ENCODE peak calls at places on chromosomes 1 and 21, in four cellular contexts. One of them, this sample, is unnamed. For H3K4me1, the result is how much of the 10 kb centered on the place peaks cover.

GRCh38 chr21:36859744-36860501 is 106.5 kb downstream of the HLCS start:
- DNase-seq in neural progenitor cell: no peak
- DNase-seq in PC-3: peak
- DNase-seq in upper lobe of right lung: peak
- DNase-seq in this sample: peak

GRCh38 chr1:223074427-223074826 is 68.6 kb downstream of the TLR5 start:
- DNase-seq in PC-3: no peak
- DNase-seq in neural progenitor cell: no peak
- DNase-seq in upper lobe of right lung: no peak
- DNase-seq in this sample: no peak

GRCh38 chr1:10814312-10814711 is 17.9 kb upstream of the CASZ1 start:
- DNase-seq in PC-3: no peak
- DNase-seq in neural progenitor cell: no peak
- DNase-seq in upper lobe of right lung: peak
- DNase-seq in this sample: no peak

GRCh38 chr1:212512731-212513559 is 80.2 kb downstream of the NENF start:
- DNase-seq in PC-3: peak
- DNase-seq in neural progenitor cell: no peak
- DNase-seq in upper lobe of right lung: no peak
- DNase-seq in this sample: no peak

GRCh38 chr1:201022824-201023516 is 544 bp downstream of the KIF21B start:
- DNase-seq in PC-3: no peak
- DNase-seq in neural progenitor cell: peak
- DNase-seq in upper lobe of right lung: no peak
- DNase-seq in this sample: peak

GRCh38 chr1:26360051-26360806 is 6.3 kb upstream of the CRYBG2 start:
- DNase-seq in neural progenitor cell: peak
- DNase-seq in PC-3: no peak
- DNase-seq in upper lobe of right lung: no peak
- DNase-seq in this sample: peak

GRCh38 chr1:92936865-92937264 is 24.4 kb downstream of the DIPK1A start:
- DNase-seq in PC-3: no peak
- DNase-seq in upper lobe of right lung: no peak
- DNase-seq in neural progenitor cell: no peak
- DNase-seq in this sample: no peak

GRCh38 chr1:202086579-202087350 is 36.0 kb upstream of the GPR37L1 start:
- DNase-seq in neural progenitor cell: no peak
- DNase-seq in PC-3: peak
- DNase-seq in upper lobe of right lung: no peak
- DNase-seq in this sample: peak

GRCh38 chr1:167454304-167454928 is 63.9 kb downstream of the CD247 start:
- DNase-seq in PC-3: no peak
- DNase-seq in neural progenitor cell: no peak
- DNase-seq in upper lobe of right lung: no peak
- DNase-seq in this sample: no peak

GRCh38 chr1:169526998-169527397 is 41.3 kb upstream of the SLC19A2 start:
- DNase-seq in PC-3: no peak
- DNase-seq in neural progenitor cell: no peak
- DNase-seq in upper lobe of right lung: no peak
- DNase-seq in this sample: no peak

GRCh38 chr1:17661546-17662157 is 93.5 kb upstream of the ACTL8 start:
- DNase-seq in neural progenitor cell: peak
- DNase-seq in PC-3: peak
- DNase-seq in upper lobe of right lung: peak
- DNase-seq in this sample: peak

GRCh38 chr1:44029260-44029910 is 1.9 kb downstream of the SLC6A9 start:
- DNase-seq in neural progenitor cell: no peak
- DNase-seq in upper lobe of right lung: no peak
- DNase-seq in PC-3: no peak
- DNase-seq in this sample: no peak

GRCh38 chr1:43908226-43908625 is 25.4 kb upstream of the ARTN start:
- DNase-seq in PC-3: no peak
- DNase-seq in upper lobe of right lung: no peak
- DNase-seq in neural progenitor cell: no peak
- DNase-seq in this sample: no peak

GRCh38 chr1:111190931-111191451 is 9.5 kb downstream of the DENND2D start:
- DNase-seq in PC-3: no peak
- DNase-seq in upper lobe of right lung: no peak
- DNase-seq in neural progenitor cell: no peak
- DNase-seq in this sample: no peak

GRCh38 chr1:171127481-171127880 is 36.8 kb downstream of the FMO3 start:
- DNase-seq in PC-3: no peak
- DNase-seq in neural progenitor cell: no peak
- DNase-seq in upper lobe of right lung: no peak
- DNase-seq in this sample: no peak

GRCh38 chr1:28822779-28823178 is 10.8 kb downstream of the OPRD1 start:
- DNase-seq in upper lobe of right lung: no peak
- DNase-seq in PC-3: no peak
- DNase-seq in neural progenitor cell: no peak
- DNase-seq in this sample: no peak

GRCh38 chr1:116359060-116359830 is 13.8 kb upstream of the ATP1A1 start:
- DNase-seq in upper lobe of right lung: no peak
- DNase-seq in neural progenitor cell: no peak
- DNase-seq in PC-3: peak
- DNase-seq in this sample: no peak

GRCh38 chr1:26922901-26923300 is 1.4 kb downstream of the NUDC start:
- DNase-seq in neural progenitor cell: no peak
- DNase-seq in upper lobe of right lung: no peak
- DNase-seq in PC-3: peak
- DNase-seq in this sample: no peak

GRCh38 chr1:218408942-218409341 is 63.8 kb downstream of the TGFB2 start:
- DNase-seq in upper lobe of right lung: no peak
- DNase-seq in neural progenitor cell: peak
- DNase-seq in PC-3: no peak
- DNase-seq in this sample: no peak

GRCh38 chr1:178932552-178932906 is 61.7 kb upstream of the ANGPTL1 start:
- DNase-seq in PC-3: no peak
- DNase-seq in neural progenitor cell: no peak
- DNase-seq in upper lobe of right lung: no peak
- DNase-seq in this sample: no peak

GRCh38 chr1:117682372-117682771 is 76.5 kb downstream of the TENT5C start:
- DNase-seq in PC-3: no peak
- DNase-seq in upper lobe of right lung: no peak
- DNase-seq in neural progenitor cell: no peak
- DNase-seq in this sample: peak

GRCh38 chr1:117679299-117679698 is 73.5 kb downstream of the TENT5C start:
- DNase-seq in neural progenitor cell: no peak
- DNase-seq in upper lobe of right lung: no peak
- DNase-seq in PC-3: no peak
- DNase-seq in this sample: no peak

GRCh38 chr1:117680316-117681002 is 74.6 kb downstream of the TENT5C start:
- DNase-seq in PC-3: no peak
- DNase-seq in upper lobe of right lung: no peak
- DNase-seq in neural progenitor cell: no peak
- DNase-seq in this sample: no peak

GRCh38 chr1:117679868-117680267 is 74.0 kb downstream of the TENT5C start:
- DNase-seq in PC-3: no peak
- DNase-seq in upper lobe of right lung: no peak
- DNase-seq in neural progenitor cell: no peak
- DNase-seq in this sample: no peak

GRCh38 chr1:117681093-117681950 is 75.5 kb downstream of the TENT5C start:
- DNase-seq in upper lobe of right lung: no peak
- DNase-seq in neural progenitor cell: no peak
- DNase-seq in PC-3: no peak
- DNase-seq in this sample: no peak
- H3K4me1 ChIP-seq in upper lobe of right lung: under half
- H3K4me1 ChIP-seq in neural progenitor cell: under half
- H3K4me1 ChIP-seq in PC-3: under half
- H3K4me1 ChIP-seq in this sample: under half

GRCh38 chr1:161314201-161314981 is at the start of gene SDHC:
- DNase-seq in neural progenitor cell: peak
- DNase-seq in upper lobe of right lung: peak
- DNase-seq in PC-3: peak
- DNase-seq in this sample: peak

GRCh38 chr1:161309868-161310267 is at the start of gene MPZ:
- DNase-seq in upper lobe of right lung: no peak
- DNase-seq in PC-3: no peak
- DNase-seq in neural progenitor cell: no peak
- DNase-seq in this sample: no peak

GRCh38 chr1:161313554-161314200 is 504 bp upstream of the SDHC start:
- DNase-seq in upper lobe of right lung: no peak
- DNase-seq in neural progenitor cell: no peak
- DNase-seq in PC-3: no peak
- DNase-seq in this sample: no peak

GRCh38 chr1:161307892-161308638 is 1.7 kb downstream of the MPZ start:
- DNase-seq in neural progenitor cell: no peak
- DNase-seq in upper lobe of right lung: no peak
- DNase-seq in PC-3: no peak
- DNase-seq in this sample: no peak

GRCh38 chr1:161311595-161312181 is 1.9 kb upstream of the MPZ start:
- DNase-seq in neural progenitor cell: no peak
- DNase-seq in upper lobe of right lung: no peak
- DNase-seq in PC-3: no peak
- DNase-seq in this sample: no peak
- H3K4me3 ChIP-seq in neural progenitor cell: no peak
- H3K4me3 ChIP-seq in upper lobe of right lung: no peak
- H3K4me3 ChIP-seq in PC-3: no peak
- H3K4me3 ChIP-seq in this sample: no peak

GRCh38 chr1:156493749-156494148 is 6.8 kb downstream of the MEF2D start:
- DNase-seq in upper lobe of right lung: no peak
- DNase-seq in PC-3: no peak
- DNase-seq in neural progenitor cell: no peak
- DNase-seq in this sample: no peak
- H3K27ac ChIP-seq in upper lobe of right lung: no peak
- H3K27ac ChIP-seq in PC-3: no peak
- H3K27ac ChIP-seq in neural progenitor cell: no peak
- H3K27ac ChIP-seq in this sample: peak

GRCh38 chr21:30329203-30329868 is 8.2 kb downstream of the KRTAP27-1 start:
- DNase-seq in upper lobe of right lung: no peak
- DNase-seq in PC-3: peak
- DNase-seq in neural progenitor cell: no peak
- DNase-seq in this sample: no peak

DNA sequence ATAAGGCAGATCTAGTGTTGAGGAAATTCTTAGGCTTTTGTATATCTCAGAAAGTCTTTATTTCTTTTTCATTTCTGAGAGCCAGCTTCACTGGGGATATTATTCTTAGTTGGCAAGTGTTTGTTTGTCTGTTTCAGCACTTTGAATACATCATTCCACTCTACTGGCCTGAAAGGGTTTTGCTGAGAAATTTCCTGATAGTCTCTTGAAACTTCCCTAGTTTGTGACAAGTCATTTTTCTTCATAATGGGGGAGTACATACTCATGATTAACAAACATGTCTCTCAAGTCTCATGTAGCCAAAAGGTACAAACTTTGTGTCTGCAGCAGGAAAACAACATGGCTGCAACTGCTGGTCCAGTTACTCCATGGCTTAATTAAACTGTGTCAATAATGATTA is 6.3 kb upstream of the KRTAP26-1 start:
- DNase-seq in upper lobe of right lung: no peak
- DNase-seq in PC-3: no peak
- DNase-seq in neural progenitor cell: no peak
- DNase-seq in this sample: no peak
- H3K4me1 ChIP-seq in upper lobe of right lung: under half
- H3K4me1 ChIP-seq in PC-3: under half
- H3K4me1 ChIP-seq in neural progenitor cell: under half
- H3K4me1 ChIP-seq in this sample: under half

GRCh38 chr1:23424171-23424959 is at the start of gene TCEA3:
- DNase-seq in neural progenitor cell: peak
- DNase-seq in upper lobe of right lung: peak
- DNase-seq in PC-3: peak
- DNase-seq in this sample: peak
- H3K4me3 ChIP-seq in neural progenitor cell: peak
- H3K4me3 ChIP-seq in upper lobe of right lung: peak
- H3K4me3 ChIP-seq in PC-3: peak
- H3K4me3 ChIP-seq in this sample: peak

GRCh38 chr1:180915426-180915965 is 2.8 kb downstream of the KIAA1614 start:
- DNase-seq in neural progenitor cell: no peak
- DNase-seq in upper lobe of right lung: peak
- DNase-seq in PC-3: no peak
- DNase-seq in this sample: no peak

GRCh38 chr1:180917306-180918065 is 4.8 kb downstream of the KIAA1614 start:
- DNase-seq in upper lobe of right lung: peak
- DNase-seq in neural progenitor cell: peak
- DNase-seq in PC-3: no peak
- DNase-seq in this sample: peak

GRCh38 chr1:180918519-180918918 is 5.8 kb downstream of the KIAA1614 start:
- DNase-seq in neural progenitor cell: no peak
- DNase-seq in PC-3: no peak
- DNase-seq in upper lobe of right lung: peak
- DNase-seq in this sample: peak

GRCh38 chr1:180916012-180916770 is 3.5 kb downstream of the KIAA1614 start:
- DNase-seq in neural progenitor cell: no peak
- DNase-seq in PC-3: no peak
- DNase-seq in upper lobe of right lung: peak
- DNase-seq in this sample: no peak

GRCh38 chr1:180916771-180917170 is 4.1 kb downstream of the KIAA1614 start:
- DNase-seq in upper lobe of right lung: peak
- DNase-seq in neural progenitor cell: no peak
- DNase-seq in PC-3: no peak
- DNase-seq in this sample: no peak
- H3K27ac ChIP-seq in upper lobe of right lung: no peak
- H3K27ac ChIP-seq in neural progenitor cell: no peak
- H3K27ac ChIP-seq in PC-3: no peak
- H3K27ac ChIP-seq in this sample: no peak

GRCh38 chr1:21639594-21640041 is 29.5 kb downstream of the RAP1GAP start:
- DNase-seq in neural progenitor cell: no peak
- DNase-seq in upper lobe of right lung: no peak
- DNase-seq in PC-3: no peak
- DNase-seq in this sample: peak
- H3K4me1 ChIP-seq in neural progenitor cell: under half
- H3K4me1 ChIP-seq in upper lobe of right lung: under half
- H3K4me1 ChIP-seq in PC-3: under half
- H3K4me1 ChIP-seq in this sample: under half

DNA sequence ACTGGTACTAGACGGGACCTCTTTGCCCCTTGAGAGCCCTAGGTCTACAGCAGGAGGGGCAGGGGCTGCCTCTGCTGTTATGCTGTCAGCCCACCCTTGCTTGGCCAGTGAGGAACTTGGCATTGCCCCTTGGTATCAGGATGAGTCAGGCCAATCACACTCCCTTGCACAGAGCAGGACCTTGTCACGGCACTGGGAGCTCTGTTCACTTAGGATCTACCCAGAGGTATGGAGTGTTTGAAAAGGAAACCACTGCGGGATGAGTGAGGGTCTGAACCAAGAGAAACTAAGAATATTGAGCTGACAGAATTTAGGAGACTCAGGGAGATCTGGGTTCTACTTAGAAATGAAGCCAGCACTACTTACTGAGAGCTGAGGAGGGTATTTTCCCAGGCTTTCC is 1.8 kb downstream of the FABP3 start:
- DNase-seq in neural progenitor cell: no peak
- DNase-seq in upper lobe of right lung: no peak
- DNase-seq in PC-3: no peak
- DNase-seq in this sample: no peak
- H3K4me3 ChIP-seq in neural progenitor cell: no peak
- H3K4me3 ChIP-seq in upper lobe of right lung: no peak
- H3K4me3 ChIP-seq in PC-3: no peak
- H3K4me3 ChIP-seq in this sample: peak

This sample was measured in right cardiac atrium.